ENCODE peak calls at places on chromosomes 3 and 15, in nine cellular contexts. A is HepG2, C is IMR-90, I is upper lobe of left lung, X is fibroblast of lung, J is uterus, E is WERI-Rb-1, B is heart right ventricle, P is left ventricle myocardium inferior. G is an unnamed sample. For H3K9me3, the result is how much of the 10 kb centered on the place peaks cover.

GRCh38 chr3:180747805-180748361 is 68.6 kb upstream of the CCDC39 start:
- DNase-seq in A (no peak), C (no peak), I (no peak), X (no peak), J (no peak), E (no peak), B (no peak), P (no peak), G (no peak)

GRCh38 chr3:23948761-23949160 is 3.7 kb downstream of the NR1D2 start:
- DNase-seq in A (no peak), C (peak), I (no peak), X (no peak), J (no peak), E (no peak), B (no peak), P (no peak), G (no peak)

GRCh38 chr3:134618473-134618860 is 32.4 kb downstream of the KY start:
- DNase-seq in A (no peak), C (no peak), I (no peak), X (no peak), J (no peak), E (no peak), B (no peak), P (no peak), G (no peak)

GRCh38 chr3:81734742-81735141 is 26.7 kb downstream of the GBE1 start:
- DNase-seq in A (no peak), C (no peak), I (no peak), X (no peak), J (no peak), E (no peak), B (no peak), P (no peak), G (no peak)

GRCh38 chr3:100073555-100074307 is 40.6 kb downstream of the FILIP1L start:
- DNase-seq in A (no peak), C (peak), I (peak), X (peak), J (peak), E (peak), B (peak), P (peak), G (no peak)

GRCh38 chr15:73781038-73781925 is 28.1 kb upstream of the INSYN1 start:
- DNase-seq in A (no peak), C (peak), I (no peak), X (peak), J (no peak), E (peak), B (no peak), P (no peak), G (no peak)

GRCh38 chr15:48674876-48675275 is 29.4 kb upstream of the FBN1 start:
- DNase-seq in A (no peak), C (peak), I (no peak), X (no peak), J (no peak), E (no peak), B (no peak), P (no peak), G (no peak)

GRCh38 chr3:195802261-195802701 is 9.4 kb downstream of the MUC4 start:
- DNase-seq in A (no peak), C (no peak), I (peak), X (no peak), J (no peak), E (no peak), B (no peak), P (no peak), G (peak)

GRCh38 chr15:35753486-35753885 is 207.5 kb upstream of the DPH6 start:
- DNase-seq in A (no peak), C (peak), I (no peak), X (peak), J (no peak), E (no peak), B (no peak), P (no peak), G (no peak)

GRCh38 chr3:151589311-151589710 is 128.4 kb upstream of the IGSF10 start:
- DNase-seq in A (no peak), C (no peak), I (no peak), X (no peak), J (no peak), E (no peak), B (no peak), P (no peak), G (no peak)

GRCh38 chr15:88881781-88882180 is 13.6 kb downstream of the HAPLN3 start:
- DNase-seq in A (no peak), C (no peak), I (no peak), X (no peak), J (no peak), E (no peak), B (no peak), P (no peak), G (no peak)

GRCh38 chr3:51711352-51712019 is 4.6 kb downstream of the GRM2 start:
- DNase-seq in A (no peak), C (no peak), I (no peak), X (no peak), J (peak), E (no peak), B (no peak), P (no peak), G (no peak)

GRCh38 chr3:134840459-134840858 is 45.4 kb downstream of the EPHB1 start:
- DNase-seq in A (no peak), C (no peak), I (no peak), X (no peak), J (no peak), E (no peak), B (no peak), P (no peak), G (no peak)

GRCh38 chr15:74320358-74321247 is 46.8 kb downstream of the CYP11A1 start:
- DNase-seq in A (peak), C (peak), I (no peak), X (peak), J (peak), E (peak), B (peak), P (peak), G (peak)

GRCh38 chr3:33490641-33491241 is 50.5 kb upstream of the UBP1 start:
- DNase-seq in A (no peak), C (no peak), I (no peak), X (no peak), J (no peak), E (no peak), B (no peak), P (no peak), G (no peak)

GRCh38 chr3:33139996-33140395 is 26.2 kb downstream of the CRTAP start:
- DNase-seq in A (no peak), C (peak), I (no peak), X (no peak), J (no peak), E (no peak), B (no peak), P (no peak), G (no peak)

GRCh38 chr15:64688770-64689169 is 86.6 kb downstream of the RBPMS2 start:
- DNase-seq in A (no peak), C (no peak), I (no peak), X (no peak), J (no peak), E (no peak), B (no peak), P (no peak), G (no peak)

GRCh38 chr3:73614385-73614784 is 10.4 kb downstream of the PDZRN3 start:
- DNase-seq in A (no peak), C (peak), I (no peak), X (peak), J (peak), E (no peak), B (no peak), P (no peak), G (no peak)

GRCh38 chr15:91073768-91074167 is 26.3 kb upstream of the SV2B start:
- DNase-seq in A (no peak), C (no peak), I (no peak), X (no peak), J (no peak), E (no peak), B (no peak), P (no peak), G (no peak)

GRCh38 chr3:101976473-101976872 is 127.2 kb downstream of the NFKBIZ start:
- DNase-seq in A (no peak), C (no peak), I (no peak), X (peak), J (peak), E (no peak), B (no peak), P (no peak), G (no peak)

GRCh38 chr15:52523192-52523591 is 5.5 kb downstream of the MYO5A start:
- DNase-seq in A (no peak), C (peak), I (no peak), X (peak), J (no peak), E (no peak), B (no peak), P (no peak), G (no peak)

GRCh38 chr3:64673159-64673715 is 14.6 kb downstream of the ADAMTS9 start:
- DNase-seq in A (no peak), C (no peak), I (no peak), X (peak), J (no peak), E (no peak), B (no peak), P (no peak), G (no peak)

GRCh38 chr15:63082366-63082765 is 39.3 kb upstream of the LACTB start:
- DNase-seq in A (peak), C (no peak), I (no peak), X (no peak), J (no peak), E (no peak), B (no peak), P (no peak), G (no peak)

GRCh38 chr3:195897081-195897852 is 11.1 kb downstream of the TNK2 start:
- DNase-seq in A (no peak), C (peak), I (no peak), X (peak), J (peak), E (no peak), B (no peak), P (no peak), G (no peak)

GRCh38 chr15:47552978-47553608 is 164.2 kb upstream of the SEMA6D start:
- DNase-seq in A (no peak), C (no peak), I (no peak), X (no peak), J (no peak), E (no peak), B (no peak), P (no peak), G (no peak)

GRCh38 chr3:5205165-5205941 is 17.8 kb downstream of the EDEM1 start:
- DNase-seq in A (no peak), C (peak), I (no peak), X (no peak), J (no peak), E (no peak), B (no peak), P (no peak), G (no peak)

GRCh38 chr3:30511524-30512278 is 94.7 kb upstream of the TGFBR2 start:
- DNase-seq in A (peak), C (peak), I (no peak), X (peak), J (peak), E (no peak), B (no peak), P (no peak), G (no peak)

GRCh38 chr15:56366211-56366610 is 985 bp downstream of the TEX9 start:
- DNase-seq in A (no peak), C (no peak), I (no peak), X (no peak), J (no peak), E (no peak), B (no peak), P (no peak), G (no peak)

GRCh38 chr3:5123937-5124336 is 1.8 kb downstream of the ARL8B start:
- DNase-seq in A (no peak), C (no peak), I (no peak), X (no peak), J (no peak), E (peak), B (no peak), P (no peak), G (no peak)

DNA sequence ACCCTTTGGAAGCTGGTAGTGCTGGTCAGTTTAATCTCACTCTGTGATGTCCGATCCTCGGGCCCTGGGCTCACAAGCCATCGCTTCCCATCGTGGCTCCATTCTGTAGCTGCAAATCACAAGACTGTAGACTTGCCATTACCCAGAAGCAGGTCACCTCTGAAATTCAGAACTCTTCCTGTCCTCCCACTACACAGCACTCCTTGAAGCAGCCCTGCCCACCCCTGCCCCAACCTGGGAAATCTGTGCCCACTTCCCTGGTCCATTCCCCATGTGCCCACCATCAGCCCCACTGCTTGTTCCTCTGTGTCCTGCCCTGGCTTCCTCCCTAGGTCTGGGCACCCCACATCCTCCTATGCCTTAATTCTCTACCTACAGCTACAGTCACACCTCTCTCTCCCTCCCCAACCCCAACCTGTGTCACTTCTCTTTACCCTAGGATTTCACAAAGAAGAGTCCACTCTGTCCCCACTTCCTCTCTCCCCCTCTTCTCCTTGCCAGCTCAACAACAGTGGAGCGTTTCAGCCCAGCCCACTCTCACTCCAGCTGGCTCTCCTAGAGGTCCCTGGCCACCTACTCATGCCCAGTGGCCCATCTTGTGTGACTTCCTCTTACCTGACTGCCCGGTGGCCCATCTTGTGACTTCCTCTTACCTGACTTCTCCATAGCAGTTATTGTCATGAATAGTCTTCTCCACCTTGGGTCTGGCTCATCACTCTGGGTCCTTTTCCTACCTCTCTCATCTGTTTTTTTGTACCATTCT is 8.4 kb downstream of the ZNF710 start:
- DNase-seq in A (no peak), C (no peak), I (peak), X (no peak), J (no peak), E (no peak), B (no peak), P (no peak), G (no peak)
- TF ChIP-seq CTCF in A (no peak), C (no peak), I (no peak), X (no peak), J (no peak), E (no peak), B (no peak), P (no peak), G (no peak)

DNA sequence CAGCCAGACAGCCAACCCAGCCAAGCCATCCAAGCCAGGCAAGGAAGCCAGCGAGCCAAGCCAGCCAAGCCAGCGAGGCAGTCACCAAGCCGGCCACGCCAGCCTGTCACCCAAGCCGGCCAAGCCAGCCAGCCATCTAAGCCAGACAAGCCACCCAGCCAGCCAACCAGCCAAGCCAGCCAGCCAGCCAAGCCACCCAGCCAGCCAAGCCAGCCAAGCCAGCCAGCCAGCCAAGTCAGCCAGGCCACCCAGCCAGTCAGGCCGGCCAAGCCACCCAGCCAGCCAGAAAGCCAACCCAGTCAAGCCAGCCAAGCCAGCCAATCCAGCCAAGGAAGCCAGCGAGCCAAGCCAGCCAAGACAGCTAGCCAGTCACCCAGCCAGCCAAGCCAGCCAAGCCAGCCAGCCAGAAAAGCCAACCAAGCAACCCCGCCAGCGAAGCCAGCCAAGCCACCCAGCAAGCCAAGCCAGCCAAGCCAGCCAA is 201.2 kb downstream of the GOLGA6L6 start:
- DNase-seq in A (no peak), C (peak), I (peak), X (no peak), J (peak), E (peak), B (peak), P (peak), G (no peak)
- H3K9me3 ChIP-seq in A (under half), C (half or more), I (under half), X (under half), J (under half), E (under half), B (under half), P (under half), G (under half)

DNA sequence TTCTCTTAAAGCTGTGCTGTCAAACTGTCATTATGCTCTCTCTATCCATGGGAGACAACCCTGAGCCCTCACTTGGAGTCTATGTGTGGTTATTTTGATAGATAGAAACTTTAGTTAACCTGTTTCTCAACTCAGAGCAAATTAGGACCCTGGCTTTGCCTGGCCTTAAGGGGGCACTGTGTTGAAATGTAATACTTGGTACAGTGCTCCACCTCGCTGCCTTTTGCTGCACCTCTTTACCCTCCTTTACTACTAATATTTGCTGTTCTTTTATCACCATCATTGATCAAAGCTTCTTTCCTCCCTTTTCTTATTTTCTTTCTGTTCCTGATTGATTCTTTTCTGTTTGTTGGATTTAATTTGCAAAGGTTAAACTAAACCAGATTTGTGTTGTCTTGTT is 34.3 kb downstream of the STT3B start:
- DNase-seq in A (peak), C (no peak), I (no peak), X (no peak), J (no peak), E (no peak), B (no peak), P (no peak), G (no peak)
- TF ChIP-seq CTCF in A (peak), C (peak), I (no peak), X (no peak), J (no peak), E (peak), B (peak), P (peak), G (peak)

DNA sequence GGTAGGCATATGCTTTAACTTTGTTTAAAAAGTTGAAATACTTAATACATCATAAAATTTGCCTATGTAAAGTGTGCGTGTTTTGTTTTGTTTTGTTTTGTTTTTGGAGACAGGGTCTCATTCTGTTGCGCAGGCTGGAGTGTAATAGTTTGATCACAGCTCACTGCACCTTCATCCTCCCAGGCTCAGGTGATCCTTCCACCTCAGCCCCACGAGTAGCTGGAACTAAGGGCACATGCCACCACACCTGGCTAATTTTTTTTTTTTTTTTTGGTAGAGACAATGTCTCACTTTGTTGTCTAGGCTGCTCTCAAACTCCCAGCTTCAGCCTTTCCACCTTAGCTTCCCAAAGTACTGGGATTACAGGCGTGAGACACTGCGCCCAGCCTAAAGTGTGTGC is 42.5 kb downstream of the RAB7A start:
- DNase-seq in A (no peak), C (no peak), I (no peak), X (no peak), J (no peak), E (no peak), B (no peak), P (no peak), G (no peak)
- H3K9me3 ChIP-seq in A (under half), C (under half), I (under half), X (under half), J (under half), E (under half), B (under half), P (under half), G (under half)

DNA sequence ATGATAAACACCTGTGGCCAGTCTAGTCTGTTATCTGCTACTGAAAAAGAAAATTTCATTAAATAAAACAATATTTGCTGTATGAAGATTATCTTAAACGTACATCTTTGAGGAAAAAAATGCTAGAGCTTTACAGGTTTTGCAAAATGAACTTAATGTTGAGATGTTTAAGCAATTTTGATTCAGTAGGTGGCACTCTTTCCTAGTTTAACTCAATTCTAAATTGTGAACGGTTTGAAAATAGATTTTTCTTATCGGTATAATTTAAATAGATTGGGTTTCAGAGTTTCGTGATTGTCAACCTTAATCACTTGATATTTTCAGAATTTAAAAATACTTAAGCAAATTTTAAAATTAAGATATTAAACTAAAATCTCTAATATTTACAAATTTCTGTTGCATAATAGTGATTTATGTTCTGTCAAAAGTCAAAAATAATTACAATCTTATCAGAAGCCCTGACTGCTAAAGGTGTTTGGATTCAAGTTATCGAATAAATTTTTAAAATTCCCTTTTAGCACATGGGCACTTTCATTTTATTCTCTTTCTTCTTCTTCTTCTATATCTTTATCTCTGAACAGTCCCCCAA is 7.0 kb upstream of the RNF111 start:
- DNase-seq in A (peak), C (peak), I (no peak), X (peak), J (no peak), E (no peak), B (no peak), P (no peak), G (no peak)
- TF ChIP-seq CTCF in A (peak), C (peak), I (peak), X (no peak), J (peak), E (no peak), B (peak), P (peak), G (peak)

G was measured in CD4-positive, alpha-beta T cell.